ENCODE peak calls at places on chromosome 6, in four cellular contexts. G, M, K and O are unnamed samples.

GRCh38 chr6:89139509-89140346 is 6.1 kb upstream of the PM20D2 start:
- DNase-seq in G (no peak), M (no peak), K (no peak), O (no peak)

GRCh38 chr6:139981810-139982550 is 607.5 kb upstream of the CITED2 start:
- DNase-seq in G (peak), M (no peak), K (peak), O (no peak)

GRCh38 chr6:20877008-20877937 is 343.0 kb downstream of the CDKAL1 start:
- DNase-seq in G (peak), M (no peak), K (peak), O (peak)

GRCh38 chr6:91697010-91697694 is 1110.3 kb upstream of the MAP3K7 start:
- DNase-seq in G (no peak), M (no peak), K (no peak), O (no peak)

GRCh38 chr6:105332576-105332975 is 70.3 kb downstream of the PREP start:
- DNase-seq in G (no peak), M (no peak), K (no peak), O (no peak)

GRCh38 chr6:1063671-1064355 is 248.1 kb upstream of the FOXQ1 start:
- DNase-seq in G (peak), M (no peak), K (no peak), O (no peak)

GRCh38 chr6:88008411-88008810 is 39.2 kb upstream of the SPACA1 start:
- DNase-seq in G (no peak), M (no peak), K (no peak), O (no peak)

GRCh38 chr6:53651764-53652401 is 13.7 kb downstream of the KLHL31 start:
- DNase-seq in G (peak), M (peak), K (peak), O (no peak)

GRCh38 chr6:18166314-18167007 is 11.2 kb downstream of the KDM1B start:
- DNase-seq in G (no peak), M (no peak), K (no peak), O (no peak)

GRCh38 chr6:3280091-3280490 is 21.3 kb downstream of the PSMG4 start:
- DNase-seq in G (no peak), M (no peak), K (no peak), O (no peak)

GRCh38 chr6:84902354-84902928 is 138.0 kb upstream of the TBX18 start:
- DNase-seq in G (no peak), M (no peak), K (no peak), O (no peak)

GRCh38 chr6:35817515-35817914 is 12.4 kb downstream of the LHFPL5 start:
- DNase-seq in G (no peak), M (no peak), K (no peak), O (no peak)

GRCh38 chr6:161344640-161345039 is 70.8 kb upstream of the AGPAT4 start:
- DNase-seq in G (no peak), M (no peak), K (no peak), O (no peak)

GRCh38 chr6:41200901-41201783 is at the start of gene TREML2:
- DNase-seq in G (no peak), M (no peak), K (no peak), O (no peak)

GRCh38 chr6:147390909-147391536 is 117.5 kb upstream of the SAMD5 start:
- DNase-seq in G (no peak), M (no peak), K (peak), O (no peak)

GRCh38 chr6:5084787-5085637 is at the start of gene PPP1R3G:
- DNase-seq in G (no peak), M (no peak), K (no peak), O (peak)

GRCh38 chr6:25027221-25027916 is 91.6 kb upstream of the RIPOR2 start:
- DNase-seq in G (no peak), M (peak), K (no peak), O (no peak)

GRCh38 chr6:18221288-18221615 is 43.1 kb downstream of the DEK start:
- DNase-seq in G (no peak), M (no peak), K (no peak), O (no peak)

GRCh38 chr6:132598473-132598872 is 8.9 kb upstream of the TAAR5 start:
- DNase-seq in G (no peak), M (no peak), K (peak), O (no peak)

GRCh38 chr6:138115191-138115590 is 8.0 kb upstream of the PERP start:
- DNase-seq in G (no peak), M (no peak), K (no peak), O (no peak)

GRCh38 chr6:106823732-106824351 is 150.7 kb downstream of the CD24 start:
- DNase-seq in G (no peak), M (no peak), K (no peak), O (no peak)

GRCh38 chr6:43805695-43806040 is 35.7 kb downstream of the VEGFA start:
- DNase-seq in G (no peak), M (no peak), K (no peak), O (no peak)

GRCh38 chr6:135260612-135261011 is 79.5 kb downstream of the MYB start:
- DNase-seq in G (no peak), M (no peak), K (no peak), O (no peak)

GRCh38 chr6:16238057-16238657 is at the start of gene GMPR:
- DNase-seq in G (no peak), M (peak), K (peak), O (no peak)

GRCh38 chr6:36755435-36756348 is 58.1 kb downstream of the RAB44 start:
- DNase-seq in G (no peak), M (peak), K (no peak), O (no peak)

GRCh38 chr6:151649835-151650234 is 156.0 kb downstream of the CCDC170 start:
- DNase-seq in G (no peak), M (no peak), K (no peak), O (no peak)

GRCh38 chr6:114144887-114145851 is 174.2 kb upstream of the HDAC2 start:
- DNase-seq in G (no peak), M (no peak), K (no peak), O (no peak)

GRCh38 chr6:5997420-5998093 is 9.2 kb downstream of the NRN1 start:
- DNase-seq in G (no peak), M (no peak), K (no peak), O (no peak)

GRCh38 chr6:34958748-34959147 is 69.7 kb downstream of the ANKS1A start:
- DNase-seq in G (no peak), M (no peak), K (no peak), O (no peak)

GRCh38 chr6:148455225-148455624 is 112.6 kb downstream of the SASH1 start:
- DNase-seq in G (peak), M (no peak), K (no peak), O (no peak)

GRCh38 chr6:32815996-32816395 is 806 bp downstream of the HLA-DOB start:
- DNase-seq in G (no peak), M (no peak), K (no peak), O (no peak)

GRCh38 chr6:44478591-44479254 is 91.2 kb downstream of the CDC5L start:
- DNase-seq in G (no peak), M (no peak), K (no peak), O (no peak)

GRCh38 chr6:111418971-111419693 is 63.9 kb downstream of the REV3L start:
- DNase-seq in G (no peak), M (no peak), K (no peak), O (peak)

GRCh38 chr6:97048771-97049170 is 124.2 kb downstream of the KLHL32 start:
- DNase-seq in G (no peak), M (no peak), K (no peak), O (no peak)

GRCh38 chr6:97047473-97048201 is 123.1 kb downstream of the KLHL32 start:
- DNase-seq in G (no peak), M (no peak), K (no peak), O (no peak)

GRCh38 chr6:97053643-97054411 is 129.3 kb downstream of the KLHL32 start:
- DNase-seq in G (no peak), M (no peak), K (peak), O (no peak)

GRCh38 chr6:97052152-97052787 is 127.7 kb downstream of the KLHL32 start:
- DNase-seq in G (no peak), M (no peak), K (no peak), O (no peak)

DNA sequence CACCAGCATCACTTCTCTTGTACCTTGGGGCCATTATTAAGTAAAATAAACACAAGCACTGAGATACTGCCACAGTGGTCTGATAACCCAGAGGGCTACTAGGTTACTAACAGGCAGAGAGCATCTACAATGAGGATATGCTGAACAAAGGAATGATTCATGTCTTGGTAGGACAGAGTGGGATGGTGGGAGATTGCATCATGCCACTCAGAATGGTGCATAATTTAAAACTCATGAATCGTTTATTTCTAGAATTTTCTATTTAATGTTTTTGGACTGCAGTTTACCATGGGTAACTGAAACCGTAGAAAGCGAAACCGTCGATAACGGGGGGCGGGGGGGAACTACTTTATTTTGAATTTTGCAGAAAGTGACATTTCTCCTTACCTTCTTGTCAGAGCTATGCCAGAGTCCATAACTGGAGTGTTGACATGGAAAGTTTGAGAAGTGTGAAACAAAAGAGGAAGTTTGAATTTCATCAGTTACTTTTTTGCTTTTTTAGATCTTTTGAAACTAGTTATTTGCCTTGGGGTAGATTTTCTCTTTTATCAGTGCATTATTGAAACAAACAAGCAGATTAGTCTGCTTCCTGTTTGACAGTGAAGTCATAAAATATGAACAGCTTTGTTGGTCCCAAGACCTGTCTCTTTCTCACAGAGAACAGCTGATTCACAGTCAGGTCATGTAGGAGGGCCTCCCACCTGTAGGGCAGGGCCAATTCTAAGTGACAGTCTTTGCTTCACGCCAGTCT is 124.9 kb downstream of the KLHL32 start:
- DNase-seq in G (no peak), M (no peak), K (no peak), O (no peak)
- H3K4me3 ChIP-seq in G (no peak), M (no peak), K (no peak), O (no peak)

DNA sequence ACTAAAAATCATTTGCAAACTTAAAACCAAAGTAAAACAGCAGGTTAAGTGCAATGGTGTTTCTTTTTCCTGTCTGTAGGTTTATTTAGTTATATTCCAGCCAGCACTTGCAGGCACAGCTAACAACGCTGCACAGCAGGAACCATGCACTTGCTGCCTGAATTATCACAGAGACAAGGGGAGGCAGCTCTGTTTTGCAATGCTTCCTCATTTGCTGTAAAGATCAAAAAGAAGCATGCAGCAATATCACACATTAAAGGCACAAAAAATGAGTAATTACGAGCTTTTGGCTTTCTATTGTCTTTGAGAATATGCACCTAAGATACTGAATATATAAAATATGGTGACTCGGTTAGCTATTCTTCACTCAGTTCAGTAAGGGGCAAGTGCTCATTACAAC is 241.9 kb downstream of the EPHA7 start:
- DNase-seq in G (no peak), M (no peak), K (no peak), O (no peak)
- H3K4me3 ChIP-seq in G (no peak), M (no peak), K (no peak), O (no peak)

GRCh38 chr6:28738396-28738765 is 185.4 kb downstream of the TRIM27 start:
- DNase-seq in G (no peak), M (no peak), K (no peak), O (no peak)
- H3K4me3 ChIP-seq in G (no peak), M (no peak), K (no peak), O (no peak)

DNA sequence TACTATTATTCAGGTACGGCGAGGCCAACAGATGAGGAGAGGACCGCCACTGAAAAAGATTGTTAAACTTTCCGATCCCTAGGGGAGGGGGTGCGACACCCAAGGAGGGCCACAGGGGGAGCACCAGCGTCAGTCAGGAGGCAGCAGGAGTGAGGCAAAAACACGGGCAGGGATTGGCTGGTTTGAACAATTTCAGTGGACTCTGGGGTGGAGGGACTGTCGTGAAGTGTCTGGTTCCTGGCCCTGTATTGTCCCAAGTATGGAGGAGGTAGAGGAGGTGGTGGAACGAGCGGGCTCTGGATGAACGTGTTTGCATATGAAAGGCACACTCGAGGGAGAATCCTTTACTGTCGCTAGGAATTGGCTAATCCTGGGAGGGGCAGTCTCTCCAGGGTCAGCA is 32.5 kb upstream of the MCUR1 start:
- DNase-seq in G (no peak), M (no peak), K (peak), O (no peak)
- H3K4me3 ChIP-seq in G (no peak), M (no peak), K (no peak), O (no peak)

GRCh38 chr6:99605911-99606669 is 543 bp upstream of the PRDM13 start:
- DNase-seq in G (no peak), M (no peak), K (no peak), O (no peak)

GRCh38 chr6:99605074-99605726 is 1.4 kb upstream of the PRDM13 start:
- DNase-seq in G (no peak), M (no peak), K (no peak), O (no peak)

GRCh38 chr6:99602519-99603420 is 3.9 kb upstream of the PRDM13 start:
- DNase-seq in G (no peak), M (no peak), K (no peak), O (no peak)

GRCh38 chr6:99604161-99605073 is 2.2 kb upstream of the PRDM13 start:
- DNase-seq in G (no peak), M (no peak), K (no peak), O (no peak)

GRCh38 chr6:99603421-99604160 is 3.0 kb upstream of the PRDM13 start:
- DNase-seq in G (no peak), M (no peak), K (no peak), O (no peak)
- H3K4me3 ChIP-seq in G (peak), M (peak), K (no peak), O (peak)

DNA sequence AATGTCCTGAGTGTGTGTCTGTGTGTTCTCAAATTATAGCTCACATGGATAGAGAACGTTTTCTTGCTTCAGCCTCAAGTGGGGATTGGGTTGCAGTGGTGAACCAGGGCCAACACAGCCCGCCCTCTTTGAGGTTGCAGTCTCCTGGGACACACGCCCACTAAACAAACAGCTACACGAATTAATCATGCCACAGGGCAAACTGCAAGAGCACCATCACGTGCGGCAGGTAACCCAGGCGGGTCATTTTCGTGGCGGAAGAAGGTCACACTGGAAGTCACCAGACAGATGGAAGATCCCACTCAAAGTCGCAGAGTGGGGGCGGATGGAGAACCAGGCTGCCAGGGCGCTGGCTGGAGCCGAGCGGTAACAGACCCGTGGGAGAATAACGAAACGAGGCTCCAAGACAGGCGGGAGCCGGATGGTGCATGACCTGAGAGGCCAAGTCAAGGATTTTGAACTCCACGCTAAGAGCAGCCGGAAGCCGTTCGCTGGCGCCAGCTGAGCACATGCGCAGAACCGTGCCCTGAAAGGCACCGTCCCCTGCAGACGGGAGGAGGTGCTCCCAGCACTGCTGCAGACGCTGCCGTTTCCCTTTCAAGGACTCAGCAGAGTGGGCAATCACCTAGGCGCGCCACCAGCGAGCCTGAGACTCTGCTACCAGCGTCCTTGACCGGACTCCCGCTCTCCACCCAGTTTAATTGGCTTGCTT is 10.7 kb downstream of the DLL1 start:
- DNase-seq in G (no peak), M (peak), K (no peak), O (no peak)
- H3K4me3 ChIP-seq in G (no peak), M (peak), K (peak), O (peak)